ENCODE peak calls at places on chromosomes 12 and 14, in nine cellular contexts. One of them, this sample, is unnamed.
A peak's percentile ranks its signal among the peaks of the same experiment; 100 is the strongest.

GRCh38 chr12:58293308-58293983 is 352.1 kb downstream of the ATP23 start:
- DNase-seq in transverse colon: no peak
- DNase-seq in stimulated activated effector memory CD8-positive, alpha-beta T cell treated with anti-CD3 and anti-CD28 coated beads, Interleukin-12 subunit alpha, Interleukin-12 subunit beta, amount 100 ng/mL, for 72 hours: no peak
- DNase-seq in central memory CD4-positive, alpha-beta T cell: no peak
- DNase-seq in OCI-LY7: no peak
- DNase-seq in AG09319: no peak
- DNase-seq in neural crest cell: no peak
- DNase-seq in M059J: no peak
- DNase-seq in activated naive CD8-positive, alpha-beta T cell treated with anti-CD3 and anti-CD28 coated beads, Interleukin-2, amount 50 U/mL, for 16 hours: no peak
- DNase-seq in this sample: no peak

GRCh38 chr12:100234166-100234565 is 32.7 kb downstream of the DEPDC4 start:
- DNase-seq in transverse colon: no peak
- DNase-seq in stimulated activated effector memory CD8-positive, alpha-beta T cell treated with anti-CD3 and anti-CD28 coated beads, Interleukin-12 subunit alpha, Interleukin-12 subunit beta, amount 100 ng/mL, for 72 hours: no peak
- DNase-seq in central memory CD4-positive, alpha-beta T cell: no peak
- DNase-seq in OCI-LY7: no peak
- DNase-seq in AG09319: no peak
- DNase-seq in neural crest cell: no peak
- DNase-seq in M059J: peak; percentile 84
- DNase-seq in activated naive CD8-positive, alpha-beta T cell treated with anti-CD3 and anti-CD28 coated beads, Interleukin-2, amount 50 U/mL, for 16 hours: no peak
- DNase-seq in this sample: no peak

GRCh38 chr12:94649349-94650142 is 811 bp downstream of the TMCC3 start:
- DNase-seq in transverse colon: peak; percentile 66
- DNase-seq in stimulated activated effector memory CD8-positive, alpha-beta T cell treated with anti-CD3 and anti-CD28 coated beads, Interleukin-12 subunit alpha, Interleukin-12 subunit beta, amount 100 ng/mL, for 72 hours: peak; percentile 32
- DNase-seq in central memory CD4-positive, alpha-beta T cell: peak; percentile 21
- DNase-seq in OCI-LY7: no peak
- DNase-seq in AG09319: no peak
- DNase-seq in neural crest cell: peak; percentile 41
- DNase-seq in M059J: peak; percentile 24
- DNase-seq in activated naive CD8-positive, alpha-beta T cell treated with anti-CD3 and anti-CD28 coated beads, Interleukin-2, amount 50 U/mL, for 16 hours: no peak
- DNase-seq in this sample: no peak

GRCh38 chr12:84804691-84805473 is 107.7 kb downstream of the SLC6A15 start:
- DNase-seq in transverse colon: no peak
- DNase-seq in stimulated activated effector memory CD8-positive, alpha-beta T cell treated with anti-CD3 and anti-CD28 coated beads, Interleukin-12 subunit alpha, Interleukin-12 subunit beta, amount 100 ng/mL, for 72 hours: no peak
- DNase-seq in central memory CD4-positive, alpha-beta T cell: no peak
- DNase-seq in OCI-LY7: no peak
- DNase-seq in AG09319: no peak
- DNase-seq in neural crest cell: no peak
- DNase-seq in M059J: no peak
- DNase-seq in activated naive CD8-positive, alpha-beta T cell treated with anti-CD3 and anti-CD28 coated beads, Interleukin-2, amount 50 U/mL, for 16 hours: no peak
- DNase-seq in this sample: no peak

GRCh38 chr12:69440016-69440415 is 30.2 kb upstream of the FRS2 start:
- DNase-seq in transverse colon: no peak
- DNase-seq in stimulated activated effector memory CD8-positive, alpha-beta T cell treated with anti-CD3 and anti-CD28 coated beads, Interleukin-12 subunit alpha, Interleukin-12 subunit beta, amount 100 ng/mL, for 72 hours: no peak
- DNase-seq in central memory CD4-positive, alpha-beta T cell: no peak
- DNase-seq in OCI-LY7: no peak
- DNase-seq in AG09319: no peak
- DNase-seq in neural crest cell: no peak
- DNase-seq in M059J: no peak
- DNase-seq in activated naive CD8-positive, alpha-beta T cell treated with anti-CD3 and anti-CD28 coated beads, Interleukin-2, amount 50 U/mL, for 16 hours: no peak
- DNase-seq in this sample: no peak

GRCh38 chr14:67584931-67585330 is 15.1 kb downstream of the PIGH start:
- DNase-seq in transverse colon: no peak
- DNase-seq in stimulated activated effector memory CD8-positive, alpha-beta T cell treated with anti-CD3 and anti-CD28 coated beads, Interleukin-12 subunit alpha, Interleukin-12 subunit beta, amount 100 ng/mL, for 72 hours: no peak
- DNase-seq in central memory CD4-positive, alpha-beta T cell: no peak
- DNase-seq in OCI-LY7: no peak
- DNase-seq in AG09319: no peak
- DNase-seq in neural crest cell: no peak
- DNase-seq in M059J: no peak
- DNase-seq in activated naive CD8-positive, alpha-beta T cell treated with anti-CD3 and anti-CD28 coated beads, Interleukin-2, amount 50 U/mL, for 16 hours: no peak
- DNase-seq in this sample: no peak

GRCh38 chr14:81767266-81767987 is 233.8 kb upstream of the SEL1L start:
- DNase-seq in transverse colon: no peak
- DNase-seq in stimulated activated effector memory CD8-positive, alpha-beta T cell treated with anti-CD3 and anti-CD28 coated beads, Interleukin-12 subunit alpha, Interleukin-12 subunit beta, amount 100 ng/mL, for 72 hours: no peak
- DNase-seq in central memory CD4-positive, alpha-beta T cell: no peak
- DNase-seq in OCI-LY7: no peak
- DNase-seq in AG09319: no peak
- DNase-seq in neural crest cell: no peak
- DNase-seq in M059J: no peak
- DNase-seq in activated naive CD8-positive, alpha-beta T cell treated with anti-CD3 and anti-CD28 coated beads, Interleukin-2, amount 50 U/mL, for 16 hours: no peak
- DNase-seq in this sample: no peak

GRCh38 chr12:101927042-101927441 is 49.7 kb downstream of the DRAM1 start:
- DNase-seq in transverse colon: no peak
- DNase-seq in stimulated activated effector memory CD8-positive, alpha-beta T cell treated with anti-CD3 and anti-CD28 coated beads, Interleukin-12 subunit alpha, Interleukin-12 subunit beta, amount 100 ng/mL, for 72 hours: no peak
- DNase-seq in central memory CD4-positive, alpha-beta T cell: no peak
- DNase-seq in OCI-LY7: no peak
- DNase-seq in AG09319: no peak
- DNase-seq in neural crest cell: no peak
- DNase-seq in M059J: no peak
- DNase-seq in activated naive CD8-positive, alpha-beta T cell treated with anti-CD3 and anti-CD28 coated beads, Interleukin-2, amount 50 U/mL, for 16 hours: no peak
- DNase-seq in this sample: no peak

GRCh38 chr12:103697912-103698751 is 111.1 kb downstream of the STAB2 start:
- DNase-seq in transverse colon: no peak
- DNase-seq in stimulated activated effector memory CD8-positive, alpha-beta T cell treated with anti-CD3 and anti-CD28 coated beads, Interleukin-12 subunit alpha, Interleukin-12 subunit beta, amount 100 ng/mL, for 72 hours: no peak
- DNase-seq in central memory CD4-positive, alpha-beta T cell: no peak
- DNase-seq in OCI-LY7: no peak
- DNase-seq in AG09319: no peak
- DNase-seq in neural crest cell: no peak
- DNase-seq in M059J: no peak
- DNase-seq in activated naive CD8-positive, alpha-beta T cell treated with anti-CD3 and anti-CD28 coated beads, Interleukin-2, amount 50 U/mL, for 16 hours: no peak
- DNase-seq in this sample: no peak